ENCODE peak calls at places on chromosomes 2 and 18, in eight cellular contexts. U is stimulated activated naive CD4-positive, alpha-beta T cell treated with Interleukin-2 at 50 U/mL for 16 hours; O is stimulated activated CD4-positive, alpha-beta T cell treated with anti-CD3 and anti-CD28 coated beads, Interleukin-4, amount 100 ng/mL, for 4 hours; S is brain microvascular endothelial cell; P is stomach; F is body of pancreas; G is posterior cingulate gyrus; D is SHP77 treated with DMSO at 0.1 percent for 48 hours. C is an unnamed sample.

GRCh38 chr2:134083548-134083947 is 170.3 kb upstream of the MGAT5 start:
- DNase-seq in U (no peak), D (no peak), G (no peak), S (no peak), P (no peak), F (no peak), O (no peak), C (no peak)

GRCh38 chr18:69974365-69974764 is 26.7 kb upstream of the CD226 start:
- DNase-seq in G (no peak), F (no peak), D (no peak), S (peak), U (no peak), O (no peak), P (no peak), C (no peak)

GRCh38 chr2:72893594-72894319 is 6.5 kb downstream of the SPR start:
- DNase-seq in U (no peak), F (peak), O (no peak), S (peak), G (no peak), D (peak), P (no peak), C (peak)

GRCh38 chr2:234003972-234004617 is 46.4 kb upstream of the SPP2 start:
- DNase-seq in P (no peak), U (peak), O (no peak), F (no peak), D (no peak), S (peak), G (peak), C (no peak)

GRCh38 chr2:30106543-30106942 is 40.3 kb upstream of the YPEL5 start:
- DNase-seq in P (no peak), G (no peak), D (no peak), O (no peak), F (no peak), S (peak), U (no peak), C (no peak)

GRCh38 chr2:60548844-60549243 is 4.6 kb downstream of the BCL11A start:
- DNase-seq in P (no peak), G (no peak), U (no peak), S (no peak), F (no peak), D (no peak), O (no peak), C (no peak)

GRCh38 chr2:224584111-224584764 is 925 bp downstream of the CUL3 start:
- DNase-seq in D (no peak), F (peak), O (peak), P (peak), U (peak), G (peak), S (peak), C (no peak)

GRCh38 chr18:62611395-62612241 is 88.8 kb downstream of the ZCCHC2 start:
- DNase-seq in D (no peak), F (no peak), P (no peak), U (no peak), S (no peak), G (peak), O (no peak), C (no peak)

GRCh38 chr2:138327967-138328366 is 173.6 kb upstream of the SPOPL start:
- DNase-seq in S (no peak), U (no peak), O (no peak), D (no peak), F (no peak), G (no peak), P (no peak), C (no peak)

GRCh38 chr2:37080231-37080630 is 3.9 kb downstream of the HEATR5B start:
- DNase-seq in F (no peak), G (no peak), U (no peak), S (no peak), O (no peak), D (no peak), P (no peak), C (no peak)

GRCh38 chr2:111679202-111679601 is 204.8 kb downstream of the ANAPC1 start:
- DNase-seq in F (no peak), U (no peak), P (no peak), G (no peak), D (no peak), S (no peak), O (no peak), C (no peak)

GRCh38 chr18:59057969-59058368 is 81.7 kb upstream of the SEC11C start:
- DNase-seq in P (no peak), O (no peak), G (peak), D (no peak), U (no peak), S (peak), F (no peak), C (no peak)

GRCh38 chr2:160355080-160355479 is 138.5 kb downstream of the RBMS1 start:
- DNase-seq in G (no peak), U (no peak), O (no peak), D (no peak), S (no peak), P (no peak), F (no peak), C (no peak)

GRCh38 chr2:11748861-11749645 is 2.6 kb downstream of the LPIN1 start:
- DNase-seq in P (no peak), S (no peak), G (no peak), U (no peak), D (no peak), F (no peak), O (no peak), C (no peak)

GRCh38 chr18:26307161-26307773 is 81.0 kb downstream of the TAF4B start:
- DNase-seq in G (no peak), S (peak), U (no peak), F (peak), P (no peak), O (no peak), D (no peak), C (no peak)

GRCh38 chr2:190407246-190407661 is 901 bp upstream of the MFSD6 start:
- DNase-seq in U (peak), F (no peak), O (no peak), D (no peak), S (no peak), G (no peak), P (no peak), C (no peak)

GRCh38 chr18:63511285-63511684 is 30.9 kb upstream of the SERPINB12 start:
- DNase-seq in D (peak), U (no peak), F (peak), P (no peak), S (peak), G (no peak), O (no peak), C (peak)

GRCh38 chr18:46427216-46427995 is 229.6 kb downstream of the LOXHD1 start:
- DNase-seq in F (no peak), U (no peak), D (no peak), P (no peak), O (no peak), S (no peak), G (peak), C (no peak)

GRCh38 chr2:215052810-215053209 is 85.6 kb downstream of the ABCA12 start:
- DNase-seq in S (no peak), F (no peak), G (no peak), P (no peak), D (no peak), U (no peak), O (no peak), C (no peak)

GRCh38 chr2:79638410-79638809 is 125.6 kb downstream of the CTNNA2 start:
- DNase-seq in S (no peak), P (no peak), D (peak), O (no peak), G (no peak), F (no peak), U (no peak), C (no peak)

GRCh38 chr18:22800551-22800951 is 132.6 kb upstream of the RBBP8 start:
- DNase-seq in D (no peak), U (no peak), O (no peak), G (no peak), F (no peak), P (no peak), S (no peak), C (no peak)

GRCh38 chr2:240229603-240230423 is 89.4 kb upstream of the OTOS start:
- DNase-seq in G (no peak), P (peak), O (no peak), U (no peak), D (no peak), S (no peak), F (no peak), C (no peak)

GRCh38 chr2:145088733-145089132 is 568.8 kb upstream of the ZEB2 start:
- DNase-seq in O (no peak), G (no peak), D (no peak), P (no peak), S (no peak), U (no peak), F (no peak), C (no peak)

GRCh38 chr18:63956755-63957154 is 7.7 kb downstream of the HMSD start:
- DNase-seq in D (no peak), U (no peak), P (no peak), G (no peak), O (no peak), F (no peak), S (no peak), C (no peak)

GRCh38 chr18:35144628-35145027 is 96.2 kb upstream of the ZNF397 start:
- DNase-seq in O (no peak), S (no peak), G (no peak), P (no peak), D (no peak), U (no peak), F (no peak), C (no peak)

GRCh38 chr2:16476866-16477265 is 188.8 kb downstream of the CYRIA start:
- DNase-seq in G (no peak), O (no peak), S (no peak), D (no peak), U (no peak), F (no peak), P (no peak), C (no peak)

GRCh38 chr2:240319855-240320560 is 115.5 kb upstream of the GPC1 start:
- DNase-seq in D (no peak), F (peak), S (peak), P (no peak), G (no peak), U (no peak), O (no peak), C (peak)

GRCh38 chr2:149178626-149179025 is 140.1 kb downstream of the LYPD6B start:
- DNase-seq in O (no peak), P (no peak), F (no peak), D (no peak), G (no peak), S (no peak), U (no peak), C (no peak)

GRCh38 chr18:13313006-13313661 is 94.6 kb downstream of the LDLRAD4 start:
- DNase-seq in F (no peak), P (peak), G (no peak), U (no peak), S (no peak), D (no peak), O (peak), C (no peak)

GRCh38 chr2:100196786-100197494 is 54.5 kb upstream of the AFF3 start:
- DNase-seq in G (no peak), S (no peak), U (no peak), F (no peak), O (no peak), D (no peak), P (no peak), C (no peak)

C was measured in H1.